ENCODE peak calls at places on chromosome 20, in seven cellular contexts. One of them, this sample, is unnamed.

GRCh38 chr20:6533321-6533720 is 234.2 kb upstream of the BMP2 start:
- DNase-seq in SK-N-SH: no peak
- DNase-seq in H1: no peak
- DNase-seq in K562: no peak
- DNase-seq in stomach: no peak
- DNase-seq in transverse colon: no peak
- DNase-seq in sigmoid colon: no peak
- DNase-seq in this sample: no peak

GRCh38 chr20:61857414-61857775 is 208.3 kb downstream of the TAF4 start:
- DNase-seq in K562: no peak
- DNase-seq in transverse colon: no peak
- DNase-seq in H1: no peak
- DNase-seq in SK-N-SH: no peak
- DNase-seq in sigmoid colon: no peak
- DNase-seq in stomach: no peak
- DNase-seq in this sample: no peak

GRCh38 chr20:38181971-38182370 is 16.9 kb upstream of the TGM2 start:
- DNase-seq in transverse colon: no peak
- DNase-seq in H1: no peak
- DNase-seq in K562: no peak
- DNase-seq in stomach: no peak
- DNase-seq in SK-N-SH: no peak
- DNase-seq in sigmoid colon: no peak
- DNase-seq in this sample: no peak

GRCh38 chr20:57530327-57530981 is 5.5 kb upstream of the CTCFL start:
- DNase-seq in SK-N-SH: no peak
- DNase-seq in H1: no peak
- DNase-seq in stomach: no peak
- DNase-seq in K562: no peak
- DNase-seq in transverse colon: no peak
- DNase-seq in sigmoid colon: no peak
- DNase-seq in this sample: no peak

GRCh38 chr20:1185781-1186334 is 1.1 kb upstream of the TMEM74B start:
- DNase-seq in stomach: peak; percentile 49
- DNase-seq in H1: peak; percentile 21
- DNase-seq in K562: peak; percentile 71
- DNase-seq in SK-N-SH: peak; percentile 88
- DNase-seq in sigmoid colon: no peak
- DNase-seq in transverse colon: peak; percentile 55
- DNase-seq in this sample: no peak

GRCh38 chr20:22555791-22556564 is 28.4 kb downstream of the FOXA2 start:
- DNase-seq in SK-N-SH: no peak
- DNase-seq in transverse colon: no peak
- DNase-seq in K562: no peak
- DNase-seq in stomach: no peak
- DNase-seq in sigmoid colon: no peak
- DNase-seq in H1: no peak
- DNase-seq in this sample: no peak

GRCh38 chr20:45311589-45312211 is 3.6 kb upstream of the MATN4 start:
- DNase-seq in sigmoid colon: no peak
- DNase-seq in stomach: peak; percentile 72
- DNase-seq in SK-N-SH: peak; percentile 75
- DNase-seq in H1: no peak
- DNase-seq in K562: peak; percentile 81
- DNase-seq in transverse colon: peak; percentile 68
- DNase-seq in this sample: no peak

GRCh38 chr20:20022498-20022897 is 5.3 kb downstream of the NAA20 start:
- DNase-seq in transverse colon: no peak
- DNase-seq in H1: no peak
- DNase-seq in sigmoid colon: no peak
- DNase-seq in stomach: no peak
- DNase-seq in SK-N-SH: no peak
- DNase-seq in K562: no peak
- DNase-seq in this sample: no peak

GRCh38 chr20:16615199-16615598 is 42.0 kb upstream of the KIF16B start:
- DNase-seq in sigmoid colon: no peak
- DNase-seq in K562: no peak
- DNase-seq in H1: no peak
- DNase-seq in SK-N-SH: peak; percentile 27
- DNase-seq in transverse colon: peak; percentile 15
- DNase-seq in stomach: no peak
- DNase-seq in this sample: no peak

GRCh38 chr20:5973172-5973571 is 22.7 kb downstream of the MCM8 start:
- DNase-seq in stomach: no peak
- DNase-seq in SK-N-SH: no peak
- DNase-seq in K562: no peak
- DNase-seq in H1: no peak
- DNase-seq in transverse colon: no peak
- DNase-seq in sigmoid colon: no peak
- DNase-seq in this sample: no peak

GRCh38 chr20:19750207-19750606 is 7.9 kb upstream of the RIN2 start:
- DNase-seq in transverse colon: no peak
- DNase-seq in sigmoid colon: no peak
- DNase-seq in SK-N-SH: no peak
- DNase-seq in K562: no peak
- DNase-seq in H1: no peak
- DNase-seq in stomach: no peak
- DNase-seq in this sample: no peak

GRCh38 chr20:40982415-40983145 is 46.0 kb upstream of the TOP1 start:
- DNase-seq in H1: no peak
- DNase-seq in transverse colon: no peak
- DNase-seq in sigmoid colon: peak; percentile 39
- DNase-seq in stomach: no peak
- DNase-seq in K562: no peak
- DNase-seq in SK-N-SH: no peak
- DNase-seq in this sample: no peak

GRCh38 chr20:6709865-6710595 is 57.5 kb upstream of the BMP2 start:
- DNase-seq in H1: no peak
- DNase-seq in SK-N-SH: no peak
- DNase-seq in sigmoid colon: no peak
- DNase-seq in transverse colon: no peak
- DNase-seq in K562: no peak
- DNase-seq in stomach: no peak
- DNase-seq in this sample: no peak

GRCh38 chr20:11012975-11013374 is 339.2 kb upstream of the JAG1 start:
- DNase-seq in K562: no peak
- DNase-seq in stomach: no peak
- DNase-seq in H1: no peak
- DNase-seq in sigmoid colon: no peak
- DNase-seq in transverse colon: no peak
- DNase-seq in SK-N-SH: no peak
- DNase-seq in this sample: no peak

GRCh38 chr20:38109657-38110524 is 55.2 kb downstream of the TGM2 start:
- DNase-seq in stomach: no peak
- DNase-seq in SK-N-SH: no peak
- DNase-seq in H1: no peak
- DNase-seq in transverse colon: peak; percentile 51
- DNase-seq in K562: no peak
- DNase-seq in sigmoid colon: peak; percentile 91
- DNase-seq in this sample: no peak

GRCh38 chr20:38238834-38239233 is 21.7 kb downstream of the KIAA1755 start:
- DNase-seq in transverse colon: no peak
- DNase-seq in SK-N-SH: no peak
- DNase-seq in K562: no peak
- DNase-seq in stomach: no peak
- DNase-seq in sigmoid colon: no peak
- DNase-seq in H1: no peak
- DNase-seq in this sample: no peak

GRCh38 chr20:42441196-42441861 is 748.4 kb downstream of the PTPRT start:
- DNase-seq in H1: no peak
- DNase-seq in transverse colon: no peak
- DNase-seq in K562: no peak
- DNase-seq in stomach: no peak
- DNase-seq in sigmoid colon: no peak
- DNase-seq in SK-N-SH: no peak
- DNase-seq in this sample: no peak

GRCh38 chr20:36645353-36645752 is 643 bp downstream of the SLA2 start:
- DNase-seq in SK-N-SH: no peak
- DNase-seq in transverse colon: no peak
- DNase-seq in K562: no peak
- DNase-seq in sigmoid colon: no peak
- DNase-seq in stomach: no peak
- DNase-seq in H1: no peak
- DNase-seq in this sample: no peak

GRCh38 chr20:10674684-10675455 is 1.1 kb upstream of the JAG1 start:
- DNase-seq in SK-N-SH: peak; percentile 85
- DNase-seq in stomach: peak; percentile 84
- DNase-seq in transverse colon: peak; percentile 90
- DNase-seq in H1: no peak
- DNase-seq in K562: peak; percentile 67
- DNase-seq in sigmoid colon: peak; percentile 91
- DNase-seq in this sample: peak; percentile 89

GRCh38 chr20:63538204-63539091 is 1.3 kb upstream of the PTK6 start:
- DNase-seq in K562: no peak
- DNase-seq in stomach: peak; percentile 96
- DNase-seq in SK-N-SH: no peak
- DNase-seq in sigmoid colon: no peak
- DNase-seq in H1: no peak
- DNase-seq in transverse colon: peak; percentile 93
- DNase-seq in this sample: no peak
- TF ChIP-seq POLR2AphosphoS5 in K562: no peak
- TF ChIP-seq POLR2AphosphoS5 in stomach: no peak
- TF ChIP-seq POLR2AphosphoS5 in SK-N-SH: no peak
- TF ChIP-seq POLR2AphosphoS5 in sigmoid colon: no peak
- TF ChIP-seq POLR2AphosphoS5 in H1: no peak
- TF ChIP-seq POLR2AphosphoS5 in transverse colon: peak; percentile 88
- TF ChIP-seq POLR2AphosphoS5 in this sample: no peak

GRCh38 chr20:49046087-49046900 is at the start of gene CSE1L:
- DNase-seq in H1: peak; percentile 87
- DNase-seq in K562: peak; percentile 96
- DNase-seq in transverse colon: peak; percentile 96
- DNase-seq in stomach: peak; percentile 95
- DNase-seq in SK-N-SH: peak; percentile 95
- DNase-seq in sigmoid colon: peak; percentile 98
- DNase-seq in this sample: peak; percentile 96
- TF ChIP-seq EP300 in H1: no peak
- TF ChIP-seq EP300 in K562: no peak
- TF ChIP-seq EP300 in transverse colon: no peak
- TF ChIP-seq EP300 in stomach: no peak
- TF ChIP-seq EP300 in SK-N-SH: no peak
- TF ChIP-seq EP300 in sigmoid colon: no peak
- TF ChIP-seq EP300 in this sample: no peak

GRCh38 chr20:17882834-17883591 is 85.6 kb downstream of the SNX5 start:
- DNase-seq in SK-N-SH: no peak
- DNase-seq in sigmoid colon: peak; percentile 54
- DNase-seq in K562: no peak
- DNase-seq in transverse colon: no peak
- DNase-seq in stomach: no peak
- DNase-seq in H1: no peak
- DNase-seq in this sample: peak; percentile 37
- TF ChIP-seq POLR2AphosphoS5 in SK-N-SH: no peak
- TF ChIP-seq POLR2AphosphoS5 in sigmoid colon: no peak
- TF ChIP-seq POLR2AphosphoS5 in K562: no peak
- TF ChIP-seq POLR2AphosphoS5 in transverse colon: no peak
- TF ChIP-seq POLR2AphosphoS5 in stomach: no peak
- TF ChIP-seq POLR2AphosphoS5 in H1: no peak
- TF ChIP-seq POLR2AphosphoS5 in this sample: no peak

DNA sequence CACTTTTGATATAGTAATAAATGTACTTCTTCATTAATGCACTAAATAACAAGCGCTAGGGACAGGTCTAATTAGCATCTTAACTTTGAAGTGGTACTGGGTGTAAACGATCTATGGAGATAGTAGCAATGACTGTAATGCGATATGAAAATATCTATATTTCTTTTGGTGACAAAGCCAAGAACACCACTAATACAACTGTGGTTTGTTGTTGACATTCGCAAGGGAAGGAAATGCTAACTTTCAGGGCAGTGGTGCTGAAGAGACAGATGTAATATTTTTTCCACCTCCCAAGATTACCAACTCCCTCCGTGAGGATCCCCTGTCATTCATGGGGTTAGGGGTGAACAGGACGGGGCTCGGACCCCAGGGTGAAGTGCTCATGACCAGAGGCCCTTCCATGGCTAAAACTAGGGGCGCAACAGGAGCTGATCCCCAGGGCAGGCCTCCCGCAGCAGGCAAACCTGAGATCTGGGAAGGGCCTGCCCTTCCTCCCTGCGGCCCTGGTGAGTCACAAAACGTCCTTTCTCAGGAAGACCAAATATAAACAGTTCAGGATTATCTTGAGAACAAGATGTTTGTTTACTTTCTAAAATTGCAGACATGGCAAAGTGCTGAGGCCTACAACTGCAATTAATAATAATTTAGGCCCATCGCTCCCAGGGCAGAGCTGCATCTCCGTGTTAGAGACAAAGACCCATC is 65.0 kb upstream of the TOX2 start:
- DNase-seq in transverse colon: no peak
- DNase-seq in H1: no peak
- DNase-seq in SK-N-SH: no peak
- DNase-seq in stomach: no peak
- DNase-seq in sigmoid colon: no peak
- DNase-seq in K562: no peak
- DNase-seq in this sample: no peak
- TF ChIP-seq EP300 in transverse colon: no peak
- TF ChIP-seq EP300 in H1: no peak
- TF ChIP-seq EP300 in SK-N-SH: no peak
- TF ChIP-seq EP300 in stomach: peak; percentile 72
- TF ChIP-seq EP300 in sigmoid colon: peak; percentile 19
- TF ChIP-seq EP300 in K562: no peak
- TF ChIP-seq EP300 in this sample: no peak

DNA sequence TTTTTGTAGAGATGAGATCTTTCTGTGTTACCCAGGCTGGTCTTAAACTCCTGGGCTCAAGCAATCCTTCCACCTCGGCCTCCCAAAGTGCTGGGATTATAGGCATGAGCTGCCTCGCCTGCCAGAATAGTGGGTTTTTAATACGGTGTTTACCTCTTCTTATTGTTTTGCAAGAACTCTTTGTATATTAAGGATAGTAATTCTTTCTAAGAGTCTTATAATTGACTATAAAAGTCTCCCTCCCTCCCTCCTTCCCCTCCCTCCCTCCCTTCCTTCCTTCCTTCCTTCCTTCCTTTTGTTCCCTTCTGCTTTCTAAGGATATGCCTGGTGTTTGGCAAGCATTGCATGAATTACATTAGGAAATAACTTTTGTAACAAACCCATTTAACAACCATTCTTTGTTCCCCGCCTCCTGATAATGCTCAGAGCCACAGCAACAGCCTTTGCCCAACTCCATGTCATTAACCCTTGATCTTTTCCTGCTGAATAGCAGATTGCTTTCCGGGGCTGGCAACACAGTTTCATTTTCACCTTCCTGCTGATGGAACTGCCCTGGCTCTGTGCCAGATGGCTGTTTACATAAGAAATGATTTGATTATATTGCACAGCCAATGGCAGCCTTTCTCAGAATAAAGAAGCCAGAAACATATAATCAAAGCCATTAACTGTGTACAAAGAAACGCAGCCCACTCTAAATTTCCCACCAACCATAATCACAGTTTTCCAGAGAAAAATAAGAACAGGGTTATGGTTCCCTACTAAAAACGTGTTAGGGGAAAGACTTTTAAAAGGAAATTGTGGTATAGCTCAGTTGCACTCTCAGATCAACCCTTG is 143.7 kb upstream of the PTPN1 start:
- DNase-seq in stomach: peak; percentile 95
- DNase-seq in sigmoid colon: peak; percentile 85
- DNase-seq in K562: no peak
- DNase-seq in SK-N-SH: peak; percentile 71
- DNase-seq in H1: no peak
- DNase-seq in transverse colon: peak; percentile 92
- DNase-seq in this sample: peak; percentile 76
- TF ChIP-seq POLR2AphosphoS5 in stomach: peak; percentile 10
- TF ChIP-seq POLR2AphosphoS5 in sigmoid colon: no peak
- TF ChIP-seq POLR2AphosphoS5 in K562: no peak
- TF ChIP-seq POLR2AphosphoS5 in SK-N-SH: no peak
- TF ChIP-seq POLR2AphosphoS5 in H1: no peak
- TF ChIP-seq POLR2AphosphoS5 in transverse colon: peak; percentile 71
- TF ChIP-seq POLR2AphosphoS5 in this sample: no peak

This sample was measured in suprapubic skin.